ENCODE peak calls at places on chromosomes 3 and 15, in ten cellular contexts. U is dorsolateral prefrontal cortex, J is esophagus squamous epithelium, H is PC-3, C is HCT116, A is heart left ventricle, D is Peyer's patch, F is mesenchymal stem cell, O is WERI-Rb-1, K is cardiac muscle cell. W is an unnamed sample.
A peak's percentile ranks its signal among the peaks of the same experiment; 100 is the strongest.

GRCh38 chr3:99764377-99764776 is 53.3 kb upstream of the CMSS1 start:
- DNase-seq in D (no peak), O (no peak), K (no peak), H (no peak), J (no peak), U (no peak), F (no peak), C (no peak), A (no peak), W (no peak)

GRCh38 chr3:133448478-133449122 is 48.7 kb downstream of the BFSP2 start:
- DNase-seq in D (no peak), J (no peak), F (no peak), U (no peak), O (no peak), C (no peak), H (no peak), K (no peak), A (no peak), W (no peak)

GRCh38 chr15:78960308-78960707 is 15.5 kb upstream of the CTSH start:
- DNase-seq in U (no peak), J (no peak), H (no peak), F (no peak), K (no peak), A (no peak), O (no peak), C (no peak), D (no peak), W (no peak)

GRCh38 chr3:66469220-66469640 is 31.6 kb downstream of the LRIG1 start:
- DNase-seq in U (no peak), H (no peak), C (no peak), D (no peak), A (no peak), K (no peak), O (no peak), J (no peak), F (peak; percentile 58), W (no peak)

GRCh38 chr3:34856081-34856480 is 783.2 kb upstream of the ARPP21 start:
- DNase-seq in J (no peak), U (no peak), C (no peak), D (no peak), O (no peak), A (no peak), F (peak; percentile 1), H (no peak), K (no peak), W (no peak)

GRCh38 chr15:65869954-65870871 is 922 bp downstream of the RAB11A start:
- DNase-seq in K (peak; percentile 54), F (peak; percentile 61), C (no peak), A (peak; percentile 67), D (peak; percentile 63), J (no peak), U (no peak), H (peak; percentile 68), O (peak; percentile 20), W (peak; percentile 85)

GRCh38 chr3:188321258-188321657 is 167.3 kb downstream of the LPP start:
- DNase-seq in D (no peak), K (no peak), J (no peak), A (no peak), C (no peak), O (no peak), F (no peak), U (no peak), H (no peak), W (no peak)

GRCh38 chr15:33243393-33243792 is 48.9 kb upstream of the FMN1 start:
- DNase-seq in C (no peak), A (no peak), U (no peak), K (no peak), H (peak; percentile 67), J (no peak), O (no peak), D (no peak), F (peak; percentile 64), W (no peak)

GRCh38 chr3:50003216-50003615 is 63.3 kb downstream of the RBM6 start:
- DNase-seq in H (peak; percentile 36), O (no peak), F (no peak), C (no peak), J (no peak), D (no peak), A (no peak), K (peak; percentile 22), U (no peak), W (no peak)

GRCh38 chr15:96410175-96411055 is 79.9 kb downstream of the NR2F2 start:
- DNase-seq in H (no peak), O (no peak), A (no peak), F (peak; percentile 17), K (no peak), U (no peak), J (no peak), D (no peak), C (no peak), W (peak; percentile 16)

DNA sequence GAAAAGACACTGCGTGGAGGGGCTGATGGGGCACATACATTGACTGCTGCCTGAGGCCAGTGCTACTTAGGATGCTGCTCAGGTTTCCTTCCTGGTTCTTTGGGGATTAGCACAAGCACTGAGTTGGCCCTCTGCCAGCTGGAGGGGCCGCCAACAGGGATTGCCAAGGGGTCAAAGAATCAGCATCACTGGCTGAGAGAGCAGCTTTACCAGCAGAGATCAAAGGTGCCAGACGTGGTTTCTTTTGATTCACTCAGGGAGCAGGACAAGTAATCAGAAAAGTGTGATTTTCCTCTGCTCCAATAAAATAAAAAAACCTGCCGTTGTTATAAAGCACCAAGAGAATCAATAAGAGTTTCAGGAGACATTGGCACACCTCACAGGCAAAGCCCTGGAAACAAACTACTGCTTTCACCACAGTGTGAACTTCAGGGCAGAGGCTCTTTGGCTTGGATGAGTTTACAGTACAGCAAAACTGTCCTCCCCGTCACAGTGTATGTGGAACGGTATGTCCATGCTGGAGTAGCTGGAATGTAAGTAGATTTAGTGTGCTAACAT is 45.8 kb upstream of the FSIP1 start:
- DNase-seq in F (peak; percentile 76), J (no peak), D (no peak), O (peak; percentile 77), A (no peak), H (peak; percentile 42), U (no peak), C (no peak), K (peak; percentile 56), W (peak; percentile 41)
- H3K27ac ChIP-seq in F (peak overlapping the region; percentile 2), J (peak overlapping the region; percentile 48), D (no peak overlapping the region), O (no peak overlapping the region), A (no peak overlapping the region), H (no peak overlapping the region), U (no peak overlapping the region), C (no peak overlapping the region), K (no peak overlapping the region), W (no peak overlapping the region)

GRCh38 chr3:29319798-29320197 is 38.9 kb downstream of the RBMS3 start:
- DNase-seq in F (no peak), A (no peak), U (no peak), C (no peak), K (no peak), D (no peak), J (no peak), O (no peak), H (no peak), W (no peak)

GRCh38 chr3:29319262-29319661 is 38.4 kb downstream of the RBMS3 start:
- DNase-seq in U (no peak), C (no peak), H (no peak), J (no peak), O (no peak), K (no peak), A (no peak), D (no peak), F (no peak), W (no peak)

GRCh38 chr3:29314727-29315088 is 33.8 kb downstream of the RBMS3 start:
- DNase-seq in H (no peak), K (no peak), F (peak; percentile 27), J (no peak), A (no peak), O (no peak), U (no peak), D (no peak), C (no peak), W (no peak)

GRCh38 chr3:29317659-29318173 is 36.8 kb downstream of the RBMS3 start:
- DNase-seq in C (no peak), K (no peak), J (no peak), U (no peak), A (no peak), D (no peak), F (no peak), H (no peak), O (no peak), W (peak; percentile 58)

DNA sequence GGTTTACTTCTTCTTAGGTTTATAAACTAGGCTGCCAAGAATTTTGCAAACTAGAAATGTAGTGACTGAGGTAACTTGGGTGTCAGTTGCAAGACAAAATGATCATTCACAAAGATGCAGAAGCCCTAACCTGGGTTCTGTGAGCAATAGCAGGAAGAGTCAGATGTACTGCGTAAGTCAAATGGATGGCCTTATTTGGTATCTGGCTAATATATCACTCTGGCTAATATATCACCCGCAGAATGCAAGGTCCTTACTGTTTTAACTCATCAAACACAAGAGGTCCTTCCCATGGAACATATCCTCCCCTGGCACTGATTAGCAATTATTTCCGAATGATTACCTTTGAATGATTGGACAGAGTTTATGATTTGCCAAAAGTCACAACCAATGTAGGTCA is 37.4 kb downstream of the RBMS3 start:
- DNase-seq in C (no peak), H (no peak), D (no peak), A (no peak), U (no peak), J (no peak), K (no peak), O (no peak), F (no peak), W (no peak)
- H3K27ac ChIP-seq in C (no peak overlapping the region), H (no peak overlapping the region), D (no peak overlapping the region), A (no peak overlapping the region), U (no peak overlapping the region), J (no peak overlapping the region), K (peak overlapping the region; percentile 4), O (no peak overlapping the region), F (peak overlapping the region; percentile 24), W (no peak overlapping the region)

GRCh38 chr3:42053476-42053875 is 37.7 kb upstream of the TRAK1 start:
- DNase-seq in F (no peak), C (no peak), J (no peak), H (no peak), A (peak; percentile 75), U (no peak), K (no peak), D (no peak), O (no peak), W (no peak)
- H3K27ac ChIP-seq in F (no peak overlapping the region), C (no peak overlapping the region), J (peak overlapping the region; percentile 71), H (no peak overlapping the region), A (peak overlapping the region; percentile 83), U (peak overlapping the region; percentile 65), K (no peak overlapping the region), D (no peak overlapping the region), O (no peak overlapping the region), W (no peak overlapping the region)

DNA sequence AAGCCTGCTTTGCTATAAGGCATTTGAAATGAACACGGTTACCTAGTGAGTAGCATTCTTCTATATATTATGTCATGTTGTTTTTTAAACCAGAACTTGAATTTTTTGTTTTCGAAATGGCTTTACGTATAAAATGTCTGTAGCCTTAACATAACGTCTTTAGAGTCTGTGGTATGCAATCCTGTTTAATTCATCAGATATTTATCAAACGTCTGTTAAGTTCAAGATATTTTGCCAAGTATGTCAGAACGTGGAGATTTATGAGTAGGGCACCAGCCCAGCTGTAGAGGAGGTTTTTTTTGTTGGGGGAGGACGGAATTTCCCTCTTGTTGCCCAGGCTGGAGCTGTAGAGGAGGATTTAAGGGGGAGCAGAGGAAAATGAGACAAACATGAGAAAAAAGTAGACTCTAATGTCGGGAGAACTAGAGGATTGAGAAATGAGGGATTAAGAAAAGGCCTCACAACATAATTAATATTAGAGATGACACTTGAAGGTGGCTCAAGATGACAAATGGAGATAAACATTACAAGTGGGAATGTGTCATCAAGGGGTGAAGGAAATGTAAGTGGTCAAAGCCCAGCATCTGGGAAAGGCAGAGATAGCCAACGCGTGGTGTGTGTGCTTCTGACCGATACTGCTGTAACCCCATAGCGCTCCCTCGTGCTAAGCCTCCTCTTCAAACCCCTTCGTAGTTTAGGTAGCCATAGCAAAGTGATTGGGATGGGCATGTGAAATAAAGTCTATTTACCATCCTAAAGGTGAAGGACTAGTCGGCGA is 154.0 kb upstream of the GOLGA6L4 start:
- DNase-seq in K (no peak), O (no peak), F (peak; percentile 4), U (no peak), C (no peak), J (no peak), D (no peak), H (peak; percentile 13), A (no peak), W (no peak)
- H3K27ac ChIP-seq in K (no peak overlapping the region), O (no peak overlapping the region), F (no peak overlapping the region), U (no peak overlapping the region), C (no peak overlapping the region), J (no peak overlapping the region), D (no peak overlapping the region), H (peak overlapping the region; percentile 48), A (no peak overlapping the region), W (no peak overlapping the region)

W was measured in endothelial cell of umbilical vein.